ENCODE peak calls at places on chromosomes 16 and 17, in six cellular contexts. I is HCT116; A is esophagus squamous epithelium; M is GM23338; U is cardiac muscle cell; V is naive thymus-derived CD4-positive, alpha-beta T cell. H is an unnamed sample.
A peak's percentile ranks its signal among the peaks of the same experiment; 100 is the strongest.

GRCh38 chr16:13866073-13866472 is 53.9 kb upstream of the ERCC4 start:
- DNase-seq in V (peak; percentile 7), A (no peak), U (peak; percentile 86), M (peak; percentile 94), I (peak; percentile 72), H (peak; percentile 84)

GRCh38 chr16:87706278-87707000 is 59.3 kb downstream of the KLHDC4 start:
- DNase-seq in A (no peak), V (no peak), I (no peak), U (no peak), M (no peak), H (no peak)

GRCh38 chr17:66210208-66210574 is 18.3 kb upstream of the CEP112 start:
- DNase-seq in I (no peak), V (no peak), A (no peak), M (no peak), U (no peak), H (no peak)

GRCh38 chr17:82317394-82318168 is at the start of gene CD7:
- DNase-seq in I (no peak), A (no peak), V (peak; percentile 77), M (no peak), U (no peak), H (peak; percentile 28)

GRCh38 chr16:72677662-72678447 is 370.1 kb downstream of the ZFHX3 start:
- DNase-seq in V (no peak), I (no peak), M (no peak), U (no peak), A (no peak), H (no peak)

GRCh38 chr17:79955961-79956735 is 79.5 kb downstream of the TBC1D16 start:
- DNase-seq in V (no peak), M (no peak), A (no peak), I (no peak), U (no peak), H (no peak)

GRCh38 chr16:35134471-35134870 is 1675.1 kb downstream of the TP53TG3F start:
- DNase-seq in V (no peak), I (no peak), A (no peak), M (no peak), U (no peak), H (no peak)

GRCh38 chr17:69669441-69670178 is 255.1 kb downstream of the MAP2K6 start:
- DNase-seq in V (no peak), I (no peak), M (peak; percentile 9), A (no peak), U (no peak), H (no peak)

GRCh38 chr17:20223808-20224328 is 214.7 kb downstream of the SPECC1 start:
- DNase-seq in M (no peak), I (no peak), U (no peak), V (no peak), A (no peak), H (no peak)

GRCh38 chr17:61189968-61190367 is 209.7 kb upstream of the TBX2 start:
- DNase-seq in M (no peak), I (no peak), U (no peak), A (no peak), V (no peak), H (no peak)

GRCh38 chr17:67568961-67569360 is 148.8 kb upstream of the NOL11 start:
- DNase-seq in M (no peak), V (no peak), A (no peak), I (no peak), U (no peak), H (no peak)

GRCh38 chr17:35244345-35245195 is 1.7 kb downstream of the SLFN5 start:
- DNase-seq in U (peak; percentile 16), A (peak; percentile 29), M (peak; percentile 52), V (peak; percentile 80), I (peak; percentile 33), H (no peak)

GRCh38 chr17:6456914-6457687 is 12.8 kb downstream of the PIMREG start:
- DNase-seq in M (no peak), U (no peak), A (no peak), I (no peak), V (no peak), H (no peak)

GRCh38 chr17:19407601-19408380 is 3.2 kb upstream of the RNF112 start:
- DNase-seq in U (no peak), M (no peak), A (no peak), V (no peak), I (no peak), H (no peak)

GRCh38 chr16:66891360-66891759 is 11.0 kb downstream of the PDP2 start:
- DNase-seq in I (no peak), U (no peak), V (no peak), M (no peak), A (no peak), H (no peak)

GRCh38 chr16:83899272-83899897 is 470 bp downstream of the MLYCD start:
- DNase-seq in V (peak; percentile 34), A (no peak), U (peak; percentile 78), I (no peak), M (peak; percentile 73), H (peak; percentile 57)

GRCh38 chr17:1491406-1492248 is 859 bp downstream of the MYO1C start:
- DNase-seq in I (no peak), V (no peak), A (no peak), M (peak; percentile 44), U (peak; percentile 82), H (peak; percentile 49)

GRCh38 chr17:8470447-8471047 is 34.9 kb downstream of the NDEL1 start:
- DNase-seq in A (no peak), V (no peak), U (no peak), I (no peak), M (no peak), H (peak; percentile 18)

GRCh38 chr17:4035081-4035680 is 70.9 kb upstream of the ATP2A3 start:
- DNase-seq in A (no peak), V (no peak), M (peak; percentile 6), U (no peak), I (no peak), H (no peak)

GRCh38 chr16:82884320-82884898 is 257.6 kb downstream of the CDH13 start:
- DNase-seq in V (no peak), M (no peak), U (no peak), I (no peak), A (no peak), H (no peak)

GRCh38 chr16:84751947-84752346 is 52.1 kb downstream of the USP10 start:
- DNase-seq in I (no peak), M (no peak), U (no peak), V (no peak), A (no peak), H (no peak)

GRCh38 chr17:76408037-76408849 is 23.8 kb downstream of the SPHK1 start:
- DNase-seq in A (no peak), U (peak; percentile 73), M (peak; percentile 85), I (peak; percentile 42), V (peak; percentile 71), H (peak; percentile 75)

GRCh38 chr16:87835882-87836331 is 33.4 kb downstream of the SLC7A5 start:
- DNase-seq in A (no peak), V (no peak), M (no peak), U (no peak), I (no peak), H (peak; percentile 66)

GRCh38 chr16:54511181-54511731 is 224.7 kb upstream of the IRX3 start:
- DNase-seq in U (no peak), A (no peak), V (no peak), I (no peak), M (no peak), H (no peak)

GRCh38 chr17:68701046-68701445 is 99.9 kb upstream of the FAM20A start:
- DNase-seq in U (peak; percentile 11), I (no peak), V (no peak), M (no peak), A (no peak), H (no peak)

GRCh38 chr17:8022358-8023038 is 16.4 kb upstream of the ALOX15B start:
- DNase-seq in A (no peak), I (no peak), M (no peak), V (no peak), U (no peak), H (no peak)

GRCh38 chr17:8628172-8628571 is 2.4 kb downstream of the MYH10 start:
- DNase-seq in A (no peak), U (peak; percentile 35), V (no peak), M (no peak), I (no peak), H (no peak)

GRCh38 chr17:27630607-27631408 is at the start of gene LGALS9:
- DNase-seq in M (no peak), V (peak; percentile 55), U (no peak), I (no peak), A (no peak), H (no peak)

GRCh38 chr16:30185683-30186421 is 2.5 kb downstream of the CORO1A start:
- DNase-seq in U (no peak), M (peak; percentile 26), V (peak; percentile 91), A (no peak), I (no peak), H (no peak)
- H3K4me1 ChIP-seq in U (no peaks in the 10 kb centered on the region), M (peaks cover 4% of the 10 kb centered on the region), V (peaks cover 36% of the 10 kb centered on the region), A (peaks cover 4% of the 10 kb centered on the region), I (peaks cover 5% of the 10 kb centered on the region), H (peaks cover 6% of the 10 kb centered on the region)

DNA sequence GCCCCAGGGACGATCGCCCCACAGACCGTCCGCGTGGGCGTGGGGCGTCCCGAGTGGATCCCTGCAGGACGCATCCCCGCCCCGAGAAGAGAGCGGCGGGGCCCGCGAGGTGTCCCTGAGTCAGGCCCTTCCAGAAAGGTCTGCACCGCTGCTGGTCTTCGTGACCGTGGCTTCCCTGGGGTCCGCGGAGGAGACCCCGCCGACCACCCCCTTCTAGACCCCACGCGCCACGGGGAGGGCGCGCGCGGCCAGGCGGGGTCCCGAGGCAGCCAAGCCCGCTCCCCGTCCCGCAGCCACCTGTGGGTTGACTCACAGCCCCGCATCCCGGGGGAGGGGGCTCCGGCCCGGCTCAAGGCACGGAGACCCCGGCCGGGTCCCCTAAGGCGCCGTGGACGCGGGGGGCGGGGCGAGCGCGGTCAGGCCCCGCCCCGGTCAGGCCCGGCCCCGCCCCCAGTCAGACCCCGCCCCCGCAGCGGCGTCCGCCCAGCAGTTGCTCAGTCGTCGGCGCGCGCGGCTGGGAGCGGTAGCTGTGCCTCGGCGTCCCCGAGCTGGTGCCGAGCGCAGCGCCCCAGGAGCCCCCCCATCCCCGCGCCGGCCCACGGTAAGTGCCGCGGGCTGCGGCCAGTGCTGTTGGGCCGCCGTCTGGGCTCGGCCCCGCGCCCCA is at the start of gene BAIAP3:
- DNase-seq in I (no peak), U (peak; percentile 52), A (no peak), M (peak; percentile 77), V (no peak), H (peak; percentile 73)
- H3K4me3 ChIP-seq in I (peak within 1 kb of the TSS; percentile 52), U (peak within 1 kb of the TSS; percentile 16), A (peak within 1 kb of the TSS; percentile 24), M (peak within 1 kb of the TSS; percentile 72), V (no peak within 1 kb of the TSS), H (no peak within 1 kb of the TSS)

GRCh38 chr16:4517812-4518211 is 20.8 kb downstream of the CDIP1 start:
- DNase-seq in U (peak; percentile 67), M (peak; percentile 87), I (no peak), V (no peak), A (no peak), H (peak; percentile 77)
- H3K4me1 ChIP-seq in U (no peaks in the 10 kb centered on the region), M (peaks cover 31% of the 10 kb centered on the region), I (no peaks in the 10 kb centered on the region), V (peaks cover 30% of the 10 kb centered on the region), A (peaks cover 38% of the 10 kb centered on the region), H (peaks cover 9% of the 10 kb centered on the region)

GRCh38 chr17:63962298-63962744 is 10.4 kb downstream of the SCN4A start:
- DNase-seq in V (no peak), I (no peak), U (no peak), A (no peak), M (no peak), H (no peak)
- H3K4me3 ChIP-seq in V (no peak overlapping the region), I (no peak overlapping the region), U (no peak overlapping the region), A (no peak overlapping the region), M (peak overlapping the region; percentile 23), H (no peak overlapping the region)